ENCODE peak calls at places on chromosomes 3 and 15, in four cellular contexts. F is CD8-positive, alpha-beta T cell; S is kidney epithelial cell; D is OCI-LY7. G is an unnamed sample. For H3K36me3, the result is how much of the 10 kb centered on the place peaks cover.

GRCh38 chr3:140441006-140441405 is 236.9 kb upstream of the TRIM42 start:
- DNase-seq in F (no peak), S (peak), D (no peak), G (peak)

GRCh38 chr3:64747682-64748081 is 59.9 kb upstream of the ADAMTS9 start:
- DNase-seq in F (no peak), S (no peak), D (no peak), G (no peak)

GRCh38 chr15:53833134-53833624 is 73.7 kb upstream of the WDR72 start:
- DNase-seq in F (no peak), S (no peak), D (no peak), G (no peak)

GRCh38 chr3:55036883-55037577 is 109.2 kb upstream of the LRTM1 start:
- DNase-seq in F (no peak), S (no peak), D (no peak), G (no peak)

GRCh38 chr3:24493951-24494615 is 567 bp downstream of the THRB start:
- DNase-seq in F (no peak), S (no peak), D (no peak), G (peak)

GRCh38 chr3:105639131-105639530 is 229.7 kb downstream of the CBLB start:
- DNase-seq in F (no peak), S (no peak), D (no peak), G (no peak)

GRCh38 chr3:65627102-65627501 is 411.6 kb downstream of the MAGI1 start:
- DNase-seq in F (no peak), S (no peak), D (no peak), G (no peak)

GRCh38 chr3:175287361-175287963 is 428.3 kb downstream of the NAALADL2 start:
- DNase-seq in F (no peak), S (no peak), D (no peak), G (no peak)

GRCh38 chr3:12234906-12235305 is 54.0 kb upstream of the PPARG start:
- DNase-seq in F (no peak), S (no peak), D (no peak), G (no peak)

GRCh38 chr15:90300988-90301715 is 35.7 kb downstream of the NGRN start:
- DNase-seq in F (peak), S (no peak), D (peak), G (peak)
- TF ChIP-seq CTCF in F (peak), S (peak), D (peak), G (peak)

DNA sequence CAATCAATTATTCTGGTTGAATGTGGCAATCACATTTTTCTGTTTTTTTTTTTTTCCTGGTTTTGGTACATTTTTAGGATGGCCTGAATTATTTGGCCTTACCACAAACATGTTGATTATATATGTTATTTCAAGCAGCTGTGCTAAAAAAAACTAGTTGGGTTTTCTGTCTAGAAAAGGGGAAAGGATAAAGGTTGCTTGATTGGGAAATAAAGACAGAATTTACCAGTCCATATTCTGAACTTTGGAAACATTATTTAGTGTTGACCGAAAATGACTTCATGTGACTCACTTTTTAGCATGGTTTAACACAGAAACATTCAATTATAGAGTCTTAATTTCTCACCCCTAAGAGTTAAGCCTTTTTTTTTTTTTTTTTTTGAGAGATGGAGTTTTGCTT is 8.1 kb downstream of the MORF4L1 start:
- DNase-seq in F (no peak), S (no peak), D (no peak), G (no peak)
- H3K36me3 ChIP-seq in F (under half), S (under half), D (half or more), G (half or more)

GRCh38 chr3:19070325-19070724 is 78.0 kb upstream of the KCNH8 start:
- DNase-seq in F (no peak), S (no peak), D (no peak), G (no peak)

GRCh38 chr3:19060404-19060803 is 87.9 kb upstream of the KCNH8 start:
- DNase-seq in F (no peak), S (no peak), D (no peak), G (no peak)

GRCh38 chr3:19063936-19064335 is 84.4 kb upstream of the KCNH8 start:
- DNase-seq in F (no peak), S (no peak), D (no peak), G (no peak)

GRCh38 chr3:19065027-19065426 is 83.3 kb upstream of the KCNH8 start:
- DNase-seq in F (no peak), S (no peak), D (peak), G (no peak)
- TF ChIP-seq CTCF in F (peak), S (peak), D (peak), G (peak)

GRCh38 chr3:101854608-101855304 is 5.4 kb downstream of the NFKBIZ start:
- DNase-seq in F (no peak), S (no peak), D (no peak), G (no peak)
- H3K36me3 ChIP-seq in F (half or more), S (under half), D (half or more), G (half or more)

GRCh38 chr15:72786244-72786641 is 2.7 kb upstream of the ADPGK start:
- DNase-seq in F (no peak), S (no peak), D (no peak), G (no peak)
- TF ChIP-seq CTCF in F (no peak), S (no peak), D (no peak), G (no peak)

GRCh38 chr3:14464521-14464920 is 62.1 kb downstream of the SLC6A6 start:
- DNase-seq in F (no peak), S (no peak), D (no peak), G (no peak)
- H3K36me3 ChIP-seq in F (under half), S (under half), D (half or more), G (under half)

DNA sequence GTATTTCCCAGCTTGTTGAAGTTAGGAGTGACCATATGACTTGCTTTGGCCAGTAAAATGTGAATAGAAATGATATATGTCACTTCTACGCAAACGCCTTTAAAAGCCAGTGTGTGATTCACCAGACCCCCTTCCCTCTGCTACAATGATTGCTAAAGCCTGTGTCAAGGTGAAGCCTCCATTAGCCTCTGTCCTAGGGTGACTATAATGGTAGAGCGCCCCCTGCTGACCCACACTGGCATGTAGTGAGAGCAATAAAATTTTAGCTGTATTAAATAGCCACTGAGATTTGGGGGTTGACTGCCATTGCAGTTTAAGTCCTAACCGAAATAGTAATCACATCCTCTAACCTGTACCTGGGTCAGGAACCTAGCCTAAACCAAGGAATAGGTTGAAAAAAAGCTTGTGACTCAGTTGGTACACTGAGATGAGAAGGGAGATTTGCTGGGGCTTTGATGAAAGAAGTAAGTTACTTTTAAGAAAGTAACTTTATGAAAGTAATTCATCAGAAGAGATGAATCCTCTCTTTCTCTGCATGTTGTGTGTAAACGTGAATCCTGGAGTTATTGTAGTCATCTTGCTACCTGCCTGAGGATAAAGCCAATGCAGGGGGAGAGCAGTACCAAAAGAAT is 52.6 kb downstream of the GTF2E1 start:
- DNase-seq in F (peak), S (peak), D (peak), G (no peak)
- TF ChIP-seq CTCF in F (peak), S (peak), D (peak), G (peak)

GRCh38 chr3:14132689-14133088 is 7.8 kb downstream of the TMEM43 start:
- DNase-seq in F (no peak), S (no peak), D (no peak), G (no peak)
- H3K36me3 ChIP-seq in F (half or more), S (under half), D (half or more), G (half or more)

G was measured in RWPE2.